ENCODE peak calls at places on chromosomes 11 and 22, in four cellular contexts. S, Z, D and N are unnamed samples. For H3K4me1, the result is how much of the 10 kb centered on the place peaks cover.

GRCh38 chr11:61820174-61820573 is 3.4 kb upstream of the FADS1 start:
- DNase-seq in S (no peak), Z (no peak), D (no peak), N (no peak)

GRCh38 chr11:132551011-132551410 is 981.3 kb downstream of the OPCML start:
- DNase-seq in D (no peak), Z (no peak), S (no peak), N (no peak)

GRCh38 chr22:40502919-40503318 is 132.5 kb downstream of the SGSM3 start:
- DNase-seq in D (no peak), Z (no peak), S (no peak), N (no peak)

GRCh38 chr11:119892311-119892808 is 163.4 kb upstream of the NECTIN1 start:
- DNase-seq in Z (no peak), S (peak), D (no peak), N (no peak)

GRCh38 chr11:75371930-75372876 is 20.7 kb upstream of the ARRB1 start:
- DNase-seq in S (no peak), Z (no peak), D (no peak), N (no peak)

GRCh38 chr22:25051073-25051472 is 98.6 kb downstream of the KIAA1671 start:
- DNase-seq in D (no peak), Z (no peak), S (no peak), N (no peak)

GRCh38 chr11:34855021-34855753 is 61.0 kb downstream of the APIP start:
- DNase-seq in D (no peak), Z (no peak), S (no peak), N (no peak)

GRCh38 chr22:45039206-45039605 is 29.4 kb upstream of the PHF21B start:
- DNase-seq in D (no peak), S (no peak), Z (no peak), N (no peak)

GRCh38 chr22:34236527-34236926 is 316.3 kb upstream of the LARGE1 start:
- DNase-seq in D (no peak), Z (peak), S (no peak), N (peak)

GRCh38 chr11:24496728-24497396 is at the start of gene LUZP2:
- DNase-seq in D (no peak), S (peak), Z (peak), N (no peak)

GRCh38 chr11:117221775-117222517 is 9.9 kb downstream of the PCSK7 start:
- DNase-seq in D (peak), S (peak), Z (peak), N (peak)

GRCh38 chr11:128948583-128948982 is 5.9 kb upstream of the TP53AIP1 start:
- DNase-seq in D (no peak), S (peak), Z (no peak), N (no peak)

GRCh38 chr22:35725521-35725920 is 7.8 kb downstream of the APOL5 start:
- DNase-seq in S (no peak), Z (no peak), D (no peak), N (no peak)

GRCh38 chr22:47587361-47587760 is 824.9 kb downstream of the TBC1D22A start:
- DNase-seq in Z (no peak), S (no peak), D (no peak), N (no peak)

GRCh38 chr11:133163463-133164419 is 368.6 kb downstream of the OPCML start:
- DNase-seq in D (no peak), S (peak), Z (no peak), N (no peak)

GRCh38 chr11:92380882-92381281 is 156.3 kb downstream of the FAT3 start:
- DNase-seq in S (no peak), D (no peak), Z (no peak), N (no peak)

GRCh38 chr22:44743804-44744211 is 8.6 kb upstream of the ARHGAP8 start:
- DNase-seq in S (no peak), D (no peak), Z (no peak), N (no peak)

GRCh38 chr11:460331-461199 is 10.5 kb downstream of the PTDSS2 start:
- DNase-seq in S (no peak), D (no peak), Z (peak), N (peak)

GRCh38 chr11:118156531-118157185 is 4.0 kb upstream of the SCN4B start:
- DNase-seq in D (no peak), Z (no peak), S (no peak), N (no peak)

DNA sequence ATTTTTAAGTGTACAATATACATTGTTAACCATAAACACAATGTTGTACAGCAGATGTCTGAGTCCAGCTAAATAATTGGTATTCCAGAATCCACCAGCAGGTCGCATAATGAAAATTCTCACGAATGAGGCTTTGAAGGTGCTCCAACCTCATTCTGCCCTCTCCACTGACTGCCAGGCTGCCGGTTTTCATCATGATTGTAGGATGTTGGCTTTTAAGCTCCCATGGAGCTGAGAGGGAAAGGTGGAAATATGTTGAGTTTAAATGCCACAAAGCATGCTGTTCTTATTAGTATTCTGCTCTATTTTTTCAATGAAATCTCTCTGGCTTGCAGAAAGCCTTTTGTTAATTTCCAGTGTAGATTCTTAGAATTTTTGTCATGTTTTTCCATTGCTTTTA is 337.2 kb upstream of the DDI1 start:
- DNase-seq in Z (no peak), D (no peak), S (no peak), N (no peak)
- H3K4me1 ChIP-seq in Z (under half), D (under half), S (under half), N (under half)

DNA sequence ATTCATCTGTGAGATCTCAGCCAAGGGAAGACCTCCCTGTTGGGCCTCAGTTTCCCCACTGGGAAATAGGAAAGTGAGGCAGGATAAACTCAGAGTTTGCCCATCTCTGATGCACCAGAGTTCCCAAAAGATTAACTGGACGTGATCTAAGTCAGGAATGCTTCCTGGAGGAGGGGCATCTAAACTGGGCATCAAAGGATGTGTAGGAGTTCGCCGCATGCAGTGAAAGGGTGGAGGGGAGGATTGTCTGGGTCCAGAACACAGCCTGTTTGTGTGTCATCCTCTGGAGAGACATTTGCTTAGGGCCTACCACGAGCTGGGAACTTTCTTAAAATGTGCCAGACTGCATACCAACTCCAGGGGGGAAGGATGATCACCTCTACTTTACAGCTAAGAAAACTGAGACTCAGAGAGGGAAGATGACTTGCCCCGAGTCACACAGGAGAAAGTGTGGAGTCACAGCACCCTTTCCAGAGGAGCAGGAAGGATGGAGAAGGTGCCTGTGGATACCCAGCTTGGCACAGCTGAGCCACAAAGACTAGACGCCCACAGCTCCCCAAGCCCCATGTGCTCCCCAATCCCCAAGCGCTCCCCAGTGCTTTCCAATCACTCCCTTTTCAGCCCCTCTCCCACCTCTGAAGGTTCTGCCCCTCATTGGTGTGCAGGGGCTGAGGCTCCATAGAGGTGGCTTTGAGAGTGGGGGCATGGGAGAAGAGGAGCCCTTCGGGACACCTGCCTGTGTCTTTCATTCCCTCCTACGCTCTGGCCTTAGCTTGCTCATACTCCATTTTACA is 50.1 kb downstream of the MN1 start:
- DNase-seq in D (no peak), S (no peak), Z (no peak), N (no peak)
- H3K4me1 ChIP-seq in D (under half), S (under half), Z (under half), N (under half)

DNA sequence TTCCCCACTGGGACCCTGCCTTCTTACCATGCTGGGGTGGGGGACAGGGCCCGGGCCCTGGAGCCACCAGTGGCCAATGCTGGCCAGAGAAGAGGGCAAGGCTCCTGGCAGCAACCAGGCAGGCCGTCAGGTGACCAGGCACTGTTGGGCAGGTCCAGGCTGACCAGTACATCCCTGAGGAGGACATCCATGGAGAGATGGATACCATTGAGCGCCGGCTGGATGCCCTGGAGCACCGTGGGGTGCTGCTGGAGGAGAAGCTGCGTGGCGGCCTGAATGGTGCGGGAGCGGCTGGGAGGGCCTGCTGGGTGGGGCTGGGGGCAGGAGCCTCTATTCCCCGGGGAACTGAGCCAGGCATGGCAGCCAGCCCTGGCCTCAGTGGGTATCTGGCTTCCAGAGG is 21.0 kb downstream of the C22orf23 start:
- DNase-seq in D (no peak), S (no peak), Z (no peak), N (no peak)
- H3K4me1 ChIP-seq in D (under half), S (under half), Z (under half), N (under half)

DNA sequence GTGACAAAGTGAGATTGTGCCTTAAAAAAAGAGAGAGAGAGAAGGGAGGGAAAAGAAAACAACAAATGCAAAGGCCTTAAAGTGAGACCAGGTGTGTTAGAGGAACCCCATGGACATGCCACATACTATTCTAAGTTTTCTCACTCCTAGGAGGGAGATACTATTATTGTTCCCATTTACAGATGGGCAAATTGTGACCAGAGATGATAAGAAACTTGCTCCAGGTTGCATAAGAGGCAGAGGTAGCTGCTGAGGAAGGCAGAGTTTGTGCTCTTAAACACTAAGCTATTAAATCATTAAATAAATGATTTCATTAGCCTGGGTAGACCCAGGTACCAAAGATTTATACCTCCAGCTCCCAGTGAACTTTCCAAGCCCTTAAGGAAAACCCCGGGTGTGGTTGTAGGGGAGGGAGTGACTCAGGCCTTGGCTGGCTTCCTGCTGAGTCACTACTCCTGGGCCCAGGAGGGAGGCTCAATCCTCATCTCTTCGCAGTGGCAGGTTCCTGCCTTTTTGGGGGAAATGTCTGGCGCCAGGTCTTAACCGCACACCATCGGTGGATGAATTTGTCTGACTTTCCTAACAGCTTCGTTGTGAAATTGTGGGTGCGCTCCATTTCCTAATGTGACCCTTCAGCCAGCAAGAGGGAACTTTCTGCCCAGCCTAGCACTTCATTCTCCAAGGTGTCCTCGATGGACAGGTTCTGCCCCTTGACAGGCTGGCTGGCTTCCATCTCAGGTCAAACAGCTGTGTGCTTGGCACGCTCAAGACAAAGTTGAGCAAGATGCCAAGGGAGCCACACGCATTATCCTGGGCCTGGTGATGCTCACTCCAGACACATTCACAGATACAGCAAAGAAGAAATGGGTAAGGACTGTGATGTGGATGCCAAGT is 33.4 kb upstream of the PTPRJ start:
- DNase-seq in Z (peak), S (no peak), D (peak), N (peak)
- H3K4me1 ChIP-seq in Z (under half), S (under half), D (under half), N (under half)

DNA sequence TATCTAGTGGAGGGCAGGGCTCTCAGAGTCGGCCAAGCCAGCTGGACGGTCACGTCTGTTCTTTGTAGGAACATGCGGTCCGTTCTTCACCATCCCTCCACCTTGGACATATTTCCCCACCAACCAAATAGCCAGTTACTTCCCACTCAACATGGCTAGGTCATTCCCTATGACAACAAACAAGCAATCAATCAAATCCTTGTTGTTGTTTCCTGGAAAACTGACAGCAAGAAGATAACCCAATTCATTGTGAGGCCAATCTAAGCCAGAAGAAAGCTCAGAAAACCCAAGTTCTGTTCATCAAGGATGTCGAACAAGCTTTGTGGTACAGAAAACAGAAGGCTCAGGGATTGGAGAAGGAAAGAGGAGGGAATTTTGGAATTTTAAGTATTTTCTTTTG is 10.9 kb downstream of the PLAAT5 start:
- DNase-seq in S (no peak), D (no peak), Z (no peak), N (no peak)
- H3K4me1 ChIP-seq in S (under half), D (under half), Z (under half), N (under half)

GRCh38 chr11:58926695-58927094 is 12.6 kb upstream of the GLYATL1 start:
- DNase-seq in D (no peak), Z (no peak), S (no peak), N (no peak)
- H3K4me1 ChIP-seq in D (under half), Z (under half), S (under half), N (under half)

DNA sequence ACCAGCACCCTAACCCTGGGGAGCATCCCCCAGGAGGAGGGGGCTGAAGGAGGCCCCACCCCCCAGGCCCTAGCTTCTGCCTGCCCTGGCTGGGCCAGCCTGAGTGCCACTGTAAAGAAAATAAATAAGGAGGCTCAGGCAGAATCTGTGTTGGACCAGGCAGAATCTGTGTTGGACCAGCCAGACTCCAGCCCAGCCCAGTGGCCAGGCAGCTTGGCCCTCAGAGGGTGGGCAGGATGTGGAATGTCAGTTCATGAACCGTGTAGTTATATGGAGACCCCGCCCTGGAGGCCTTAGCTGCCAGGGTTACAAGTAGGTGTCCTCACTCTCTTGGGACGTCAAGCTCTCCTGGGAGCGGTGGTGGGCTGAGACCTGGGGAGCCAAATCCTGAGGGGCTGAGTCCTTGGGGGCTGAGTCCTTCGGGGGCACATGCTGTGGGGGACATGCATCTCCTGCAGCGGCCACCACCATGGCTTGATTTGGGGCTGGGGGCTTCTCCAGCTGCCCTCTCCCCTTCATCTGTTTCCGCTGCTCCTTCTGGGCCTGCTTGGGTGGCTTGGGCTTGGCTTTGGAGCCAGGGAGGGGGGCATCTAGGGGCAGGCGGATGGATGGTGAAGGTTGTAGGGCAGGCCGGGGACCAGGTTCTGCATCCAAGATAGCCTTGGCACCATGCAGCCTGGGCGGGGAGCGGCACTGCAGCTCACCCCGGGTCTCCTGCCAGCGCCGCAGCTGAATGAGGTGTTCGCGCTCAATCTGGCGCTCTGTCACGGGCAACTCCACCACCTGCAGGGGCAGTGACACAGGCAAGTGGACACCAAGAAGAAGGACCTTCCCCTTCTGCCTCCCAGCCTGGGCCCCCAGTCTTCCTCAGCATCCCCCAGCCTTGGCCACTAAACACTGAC is 3.0 kb upstream of the CASTOR1 start:
- DNase-seq in D (no peak), S (no peak), Z (no peak), N (no peak)
- H3K4me1 ChIP-seq in D (under half), S (under half), Z (under half), N (under half)

DNA sequence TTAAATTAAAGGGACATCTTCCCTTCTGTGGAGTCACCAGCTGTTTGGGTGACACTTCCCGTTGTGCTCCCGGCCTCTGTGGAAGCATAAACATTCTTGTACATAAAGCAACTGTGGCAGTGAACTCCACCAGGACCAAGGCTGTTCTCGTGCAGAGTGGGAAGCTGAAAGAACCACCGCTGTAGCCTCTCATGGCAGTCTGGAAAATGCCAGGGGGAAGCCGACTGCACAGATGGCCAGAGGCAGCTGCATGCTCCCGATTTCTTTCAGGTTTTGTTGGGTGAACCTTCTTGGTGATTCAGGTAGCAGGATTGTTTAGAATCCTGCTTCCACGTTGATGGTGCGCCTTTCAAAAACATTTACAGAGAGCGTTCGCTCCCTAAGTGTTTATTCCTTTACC is 10.4 kb downstream of the UBASH3B start:
- DNase-seq in S (no peak), D (no peak), Z (no peak), N (no peak)
- H3K4me1 ChIP-seq in S (under half), D (under half), Z (under half), N (under half)